ENCODE peak calls at places on chromosome 7, in five cellular contexts. One of them, this sample, is unnamed.

GRCh38 chr7:101950450-101951119 is 133.2 kb downstream of the CUX1 start:
- DNase-seq in right atrium auricular region: no peak
- DNase-seq in Calu3: no peak
- DNase-seq in lung: no peak
- DNase-seq in RWPE2: no peak
- DNase-seq in this sample: no peak

GRCh38 chr7:128883622-128884549 is 21.2 kb downstream of the ATP6V1F start:
- DNase-seq in right atrium auricular region: peak; percentile 85
- DNase-seq in Calu3: peak; percentile 88
- DNase-seq in lung: peak; percentile 80
- DNase-seq in RWPE2: peak; percentile 76
- DNase-seq in this sample: peak; percentile 91

GRCh38 chr7:71261066-71261465 is 129.1 kb downstream of the GALNT17 start:
- DNase-seq in right atrium auricular region: no peak
- DNase-seq in Calu3: no peak
- DNase-seq in lung: no peak
- DNase-seq in RWPE2: no peak
- DNase-seq in this sample: no peak

GRCh38 chr7:112103246-112103645 is 103.0 kb downstream of the DOCK4 start:
- DNase-seq in right atrium auricular region: no peak
- DNase-seq in Calu3: peak; percentile 30
- DNase-seq in lung: no peak
- DNase-seq in RWPE2: no peak
- DNase-seq in this sample: no peak

GRCh38 chr7:82803411-82803810 is 359.3 kb downstream of the PCLO start:
- DNase-seq in right atrium auricular region: no peak
- DNase-seq in Calu3: no peak
- DNase-seq in lung: no peak
- DNase-seq in RWPE2: no peak
- DNase-seq in this sample: no peak

GRCh38 chr7:96547371-96547811 is 162.3 kb downstream of the SEM1 start:
- DNase-seq in right atrium auricular region: no peak
- DNase-seq in Calu3: no peak
- DNase-seq in lung: no peak
- DNase-seq in RWPE2: no peak
- DNase-seq in this sample: no peak

GRCh38 chr7:44408596-44408995 is 81.9 kb downstream of the NUDCD3 start:
- DNase-seq in right atrium auricular region: no peak
- DNase-seq in Calu3: no peak
- DNase-seq in lung: no peak
- DNase-seq in RWPE2: no peak
- DNase-seq in this sample: no peak

GRCh38 chr7:155758348-155758747 is 53.9 kb downstream of the SHH start:
- DNase-seq in right atrium auricular region: no peak
- DNase-seq in Calu3: no peak
- DNase-seq in lung: no peak
- DNase-seq in RWPE2: no peak
- DNase-seq in this sample: no peak

GRCh38 chr7:2005746-2006145 is 227.0 kb downstream of the MAD1L1 start:
- DNase-seq in right atrium auricular region: no peak
- DNase-seq in Calu3: no peak
- DNase-seq in lung: no peak
- DNase-seq in RWPE2: peak; percentile 29
- DNase-seq in this sample: no peak

GRCh38 chr7:84336303-84336702 is 141.7 kb upstream of the SEMA3A start:
- DNase-seq in right atrium auricular region: no peak
- DNase-seq in Calu3: no peak
- DNase-seq in lung: no peak
- DNase-seq in RWPE2: no peak
- DNase-seq in this sample: no peak

GRCh38 chr7:46170792-46171191 is 249.7 kb upstream of the IGFBP3 start:
- DNase-seq in right atrium auricular region: no peak
- DNase-seq in Calu3: no peak
- DNase-seq in lung: no peak
- DNase-seq in RWPE2: no peak
- DNase-seq in this sample: no peak

GRCh38 chr7:33774762-33775523 is 130.4 kb upstream of the BMPER start:
- DNase-seq in right atrium auricular region: peak; percentile 79
- DNase-seq in Calu3: no peak
- DNase-seq in lung: peak; percentile 44
- DNase-seq in RWPE2: no peak
- DNase-seq in this sample: no peak

GRCh38 chr7:69430502-69431145 is 167.7 kb upstream of the AUTS2 start:
- DNase-seq in right atrium auricular region: no peak
- DNase-seq in Calu3: no peak
- DNase-seq in lung: no peak
- DNase-seq in RWPE2: no peak
- DNase-seq in this sample: no peak

GRCh38 chr7:571096-572012 is 51.7 kb upstream of the PDGFA start:
- DNase-seq in right atrium auricular region: no peak
- DNase-seq in Calu3: no peak
- DNase-seq in lung: no peak
- DNase-seq in RWPE2: no peak
- DNase-seq in this sample: no peak

GRCh38 chr7:128410092-128410665 is 397 bp upstream of the IMPDH1 start:
- DNase-seq in right atrium auricular region: peak; percentile 68
- DNase-seq in Calu3: peak; percentile 67
- DNase-seq in lung: peak; percentile 61
- DNase-seq in RWPE2: peak; percentile 79
- DNase-seq in this sample: no peak

GRCh38 chr7:17696422-17696821 is 243.9 kb downstream of the SNX13 start:
- DNase-seq in right atrium auricular region: peak; percentile 79
- DNase-seq in Calu3: peak; percentile 86
- DNase-seq in lung: peak; percentile 56
- DNase-seq in RWPE2: peak; percentile 94
- DNase-seq in this sample: no peak

GRCh38 chr7:36264917-36265292 is 111.9 kb downstream of the EEPD1 start:
- DNase-seq in right atrium auricular region: no peak
- DNase-seq in Calu3: no peak
- DNase-seq in lung: no peak
- DNase-seq in RWPE2: no peak
- DNase-seq in this sample: no peak

GRCh38 chr7:130369110-130369711 is 11.1 kb upstream of the CPA1 start:
- DNase-seq in right atrium auricular region: no peak
- DNase-seq in Calu3: no peak
- DNase-seq in lung: no peak
- DNase-seq in RWPE2: no peak
- DNase-seq in this sample: peak; percentile 21

GRCh38 chr7:88020953-88021650 is 87.1 kb downstream of the ADAM22 start:
- DNase-seq in right atrium auricular region: no peak
- DNase-seq in Calu3: no peak
- DNase-seq in lung: no peak
- DNase-seq in RWPE2: no peak
- DNase-seq in this sample: no peak

GRCh38 chr7:128221929-128222403 is 19.1 kb upstream of the LEP start:
- DNase-seq in right atrium auricular region: no peak
- DNase-seq in Calu3: peak; percentile 60
- DNase-seq in lung: no peak
- DNase-seq in RWPE2: no peak
- DNase-seq in this sample: no peak

GRCh38 chr7:80829527-80829926 is 89.3 kb downstream of the SEMA3C start:
- DNase-seq in right atrium auricular region: no peak
- DNase-seq in Calu3: no peak
- DNase-seq in lung: no peak
- DNase-seq in RWPE2: no peak
- DNase-seq in this sample: no peak

GRCh38 chr7:130374507-130374906 is 5.8 kb upstream of the CPA1 start:
- DNase-seq in right atrium auricular region: no peak
- DNase-seq in Calu3: no peak
- DNase-seq in lung: no peak
- DNase-seq in RWPE2: no peak
- DNase-seq in this sample: peak; percentile 61

GRCh38 chr7:153943428-153944370 is 108.5 kb upstream of the DPP6 start:
- DNase-seq in right atrium auricular region: no peak
- DNase-seq in Calu3: no peak
- DNase-seq in lung: no peak
- DNase-seq in RWPE2: no peak
- DNase-seq in this sample: no peak

GRCh38 chr7:134823400-134823799 is 44.0 kb downstream of the CALD1 start:
- DNase-seq in right atrium auricular region: no peak
- DNase-seq in Calu3: no peak
- DNase-seq in lung: no peak
- DNase-seq in RWPE2: no peak
- DNase-seq in this sample: no peak

GRCh38 chr7:19249281-19249680 is 104.1 kb upstream of the FERD3L start:
- DNase-seq in right atrium auricular region: no peak
- DNase-seq in Calu3: no peak
- DNase-seq in lung: no peak
- DNase-seq in RWPE2: no peak
- DNase-seq in this sample: no peak

GRCh38 chr7:94296886-94297285 is 97.8 kb upstream of the COL1A2 start:
- DNase-seq in right atrium auricular region: no peak
- DNase-seq in Calu3: no peak
- DNase-seq in lung: no peak
- DNase-seq in RWPE2: no peak
- DNase-seq in this sample: no peak

GRCh38 chr7:116357776-116358670 is 141.5 kb upstream of the CAV2 start:
- DNase-seq in right atrium auricular region: no peak
- DNase-seq in Calu3: no peak
- DNase-seq in lung: no peak
- DNase-seq in RWPE2: no peak
- DNase-seq in this sample: no peak

GRCh38 chr7:80884511-80885195 is 34.2 kb downstream of the SEMA3C start:
- DNase-seq in right atrium auricular region: no peak
- DNase-seq in Calu3: no peak
- DNase-seq in lung: no peak
- DNase-seq in RWPE2: no peak
- DNase-seq in this sample: no peak

GRCh38 chr7:26490631-26491624 is 199.3 kb downstream of the SNX10 start:
- DNase-seq in right atrium auricular region: no peak
- DNase-seq in Calu3: peak; percentile 61
- DNase-seq in lung: no peak
- DNase-seq in RWPE2: peak; percentile 77
- DNase-seq in this sample: no peak

GRCh38 chr7:101990811-101991418 is 173.5 kb downstream of the CUX1 start:
- DNase-seq in right atrium auricular region: no peak
- DNase-seq in Calu3: no peak
- DNase-seq in lung: no peak
- DNase-seq in RWPE2: no peak
- DNase-seq in this sample: no peak

DNA sequence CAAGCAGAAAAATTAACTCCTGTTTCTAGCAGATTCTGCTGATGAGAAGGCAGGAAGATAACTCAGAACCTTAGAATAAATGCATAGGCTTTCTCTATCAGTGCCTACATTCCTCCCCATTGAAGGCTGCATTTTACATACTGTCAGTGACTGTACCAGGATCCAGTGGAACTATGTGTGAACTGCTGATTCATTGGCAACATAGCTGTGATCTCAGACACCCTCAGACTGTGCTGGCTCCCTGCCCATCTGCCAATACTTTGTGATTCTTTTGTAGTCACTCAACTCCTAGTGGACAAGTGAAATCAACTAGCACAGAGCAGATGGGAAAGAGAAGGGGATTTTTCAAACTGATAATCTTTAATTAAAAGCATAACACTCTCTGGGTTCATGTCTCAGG is 375.8 kb downstream of the MDFIC start:
- DNase-seq in right atrium auricular region: no peak
- DNase-seq in Calu3: peak; percentile 78
- DNase-seq in lung: peak; percentile 31
- DNase-seq in RWPE2: no peak
- DNase-seq in this sample: no peak
- TF ChIP-seq CTCF in right atrium auricular region: no peak
- TF ChIP-seq CTCF in Calu3: no peak
- TF ChIP-seq CTCF in lung: no peak
- TF ChIP-seq CTCF in RWPE2: no peak
- TF ChIP-seq CTCF in this sample: peak; percentile 32

GRCh38 chr7:158449942-158450341 is 137.7 kb downstream of the PTPRN2 start:
- DNase-seq in right atrium auricular region: no peak
- DNase-seq in Calu3: no peak
- DNase-seq in lung: no peak
- DNase-seq in RWPE2: no peak
- DNase-seq in this sample: no peak
- TF ChIP-seq CTCF in right atrium auricular region: no peak
- TF ChIP-seq CTCF in Calu3: no peak
- TF ChIP-seq CTCF in lung: no peak
- TF ChIP-seq CTCF in RWPE2: no peak
- TF ChIP-seq CTCF in this sample: no peak

DNA sequence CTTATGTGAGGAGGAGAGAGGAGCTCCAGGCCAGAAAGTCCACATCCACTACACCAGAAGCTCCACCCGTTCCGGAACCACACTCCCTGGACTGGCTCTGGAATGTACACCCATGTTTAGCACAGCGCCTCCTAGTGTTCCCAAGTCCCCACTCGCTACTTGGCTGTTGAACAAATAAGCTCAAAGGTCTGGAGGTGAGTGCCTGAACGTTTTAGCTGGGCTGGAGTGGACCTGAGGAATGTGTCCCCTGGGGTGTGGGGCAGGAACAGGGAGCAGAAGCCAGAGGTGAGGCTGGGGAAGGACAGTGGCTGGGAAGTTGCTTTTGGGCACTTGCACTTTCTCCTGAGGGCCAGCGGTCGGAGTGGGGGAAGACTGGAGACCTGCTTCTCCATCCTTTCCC is 164.1 kb upstream of the CDCA7L start:
- DNase-seq in right atrium auricular region: no peak
- DNase-seq in Calu3: peak; percentile 49
- DNase-seq in lung: peak; percentile 57
- DNase-seq in RWPE2: no peak
- DNase-seq in this sample: no peak
- TF ChIP-seq CTCF in right atrium auricular region: no peak
- TF ChIP-seq CTCF in Calu3: no peak
- TF ChIP-seq CTCF in lung: no peak
- TF ChIP-seq CTCF in RWPE2: no peak
- TF ChIP-seq CTCF in this sample: no peak

GRCh38 chr7:121376982-121377381 is 19.1 kb downstream of the FAM3C start:
- DNase-seq in right atrium auricular region: no peak
- DNase-seq in Calu3: no peak
- DNase-seq in lung: no peak
- DNase-seq in RWPE2: no peak
- DNase-seq in this sample: no peak

GRCh38 chr7:121371367-121371766 is 24.7 kb downstream of the FAM3C start:
- DNase-seq in right atrium auricular region: no peak
- DNase-seq in Calu3: no peak
- DNase-seq in lung: no peak
- DNase-seq in RWPE2: no peak
- DNase-seq in this sample: no peak

GRCh38 chr7:121372376-121373024 is 23.6 kb downstream of the FAM3C start:
- DNase-seq in right atrium auricular region: no peak
- DNase-seq in Calu3: no peak
- DNase-seq in lung: no peak
- DNase-seq in RWPE2: no peak
- DNase-seq in this sample: no peak

GRCh38 chr7:121369462-121369861 is 26.6 kb downstream of the FAM3C start:
- DNase-seq in right atrium auricular region: no peak
- DNase-seq in Calu3: peak; percentile 8
- DNase-seq in lung: no peak
- DNase-seq in RWPE2: no peak
- DNase-seq in this sample: no peak

DNA sequence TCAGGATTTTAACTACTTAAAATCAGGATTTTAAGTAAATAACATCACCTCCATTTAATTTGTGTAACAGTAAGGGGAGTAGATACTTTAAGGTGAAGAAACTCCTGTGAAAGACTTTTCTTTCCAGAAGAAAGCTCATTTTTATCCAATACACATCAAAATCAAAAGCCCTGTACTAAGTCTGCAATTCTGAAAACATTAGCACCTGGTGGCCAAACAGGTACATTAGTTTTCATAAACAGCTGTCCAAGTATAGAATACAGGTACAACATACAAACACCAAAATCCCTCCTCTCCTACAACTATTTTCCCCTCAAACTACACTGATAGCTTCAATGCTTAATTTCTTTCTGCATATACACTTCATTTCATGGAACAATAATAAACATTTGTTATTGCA is 22.9 kb downstream of the FAM3C start:
- DNase-seq in right atrium auricular region: no peak
- DNase-seq in Calu3: no peak
- DNase-seq in lung: no peak
- DNase-seq in RWPE2: no peak
- DNase-seq in this sample: no peak
- TF ChIP-seq CTCF in right atrium auricular region: no peak
- TF ChIP-seq CTCF in Calu3: no peak
- TF ChIP-seq CTCF in lung: no peak
- TF ChIP-seq CTCF in RWPE2: no peak
- TF ChIP-seq CTCF in this sample: peak; percentile 25